ENCODE peak calls at places on chromosomes 12 and 14, in six cellular contexts. D is right cardiac atrium; Z is gastrocnemius medialis; H is activated CD8-positive, alpha-beta memory T cell treated with anti-CD3 and anti-CD28 coated beads, Interleukin-2, amount 10 ng/mL, durations not matched to agents 7 days and 5 days; K is heart right ventricle; M is effector memory CD8-positive, alpha-beta T cell. L is an unnamed sample.

GRCh38 chr12:106226884-106227640 is 20.8 kb downstream of the CKAP4 start:
- ATAC-seq in H (no peak), M (peak), Z (peak), K (peak), D (peak), L (peak)

GRCh38 chr12:29225834-29226233 is 76.8 kb downstream of the FAR2 start:
- ATAC-seq in D (no peak), K (no peak), Z (no peak), M (no peak), H (no peak), L (no peak)

GRCh38 chr12:52243264-52243773 is 10.3 kb downstream of the KRT7 start:
- ATAC-seq in M (no peak), Z (no peak), D (no peak), K (no peak), H (no peak), L (no peak)

GRCh38 chr14:106200539-106201310 is 674.3 kb downstream of the TMEM121 start:
- ATAC-seq in M (peak), D (no peak), Z (no peak), K (no peak), H (peak), L (peak)

GRCh38 chr14:21882226-21882625 is 208.6 kb upstream of the OR4E1 start:
- ATAC-seq in K (no peak), Z (no peak), M (no peak), H (no peak), D (no peak), L (peak)

GRCh38 chr14:96962337-96962736 is 165.2 kb downstream of the VRK1 start:
- ATAC-seq in Z (no peak), M (peak), D (no peak), H (peak), K (peak), L (peak)

GRCh38 chr12:25495336-25496097 is 57.6 kb downstream of the LMNTD1 start:
- ATAC-seq in Z (no peak), H (no peak), K (no peak), D (peak), M (no peak), L (no peak)

GRCh38 chr12:101781834-101782543 is 42.7 kb upstream of the SYCP3 start:
- ATAC-seq in M (peak), H (peak), Z (no peak), K (no peak), D (no peak), L (peak)

GRCh38 chr14:61277784-61278183 is 3.4 kb downstream of the TMEM30B start:
- ATAC-seq in M (no peak), D (no peak), H (no peak), Z (no peak), K (no peak), L (no peak)

GRCh38 chr12:124326104-124326503 is 31.2 kb downstream of the RFLNA start:
- ATAC-seq in D (no peak), K (no peak), M (no peak), H (no peak), Z (no peak), L (no peak)

GRCh38 chr12:3718100-3718499 is 34.8 kb downstream of the CRACR2A start:
- ATAC-seq in Z (no peak), M (no peak), H (no peak), D (peak), K (no peak), L (no peak)

GRCh38 chr12:48682927-48683326 is 889 bp upstream of the KANSL2 start:
- ATAC-seq in H (no peak), D (no peak), M (no peak), Z (no peak), K (no peak), L (no peak)

GRCh38 chr12:45247589-45247988 is 31.7 kb downstream of the ANO6 start:
- ATAC-seq in Z (no peak), D (no peak), H (no peak), M (no peak), K (no peak), L (no peak)

GRCh38 chr12:86257173-86257572 is 982 bp upstream of the MGAT4C start:
- ATAC-seq in H (no peak), K (peak), Z (no peak), M (no peak), D (peak), L (no peak)